ENCODE peak calls at places on chromosomes 12 and 14, in five cellular contexts. One of them, this sample, is unnamed.

GRCh38 chr12:52715416-52715815 is 12.1 kb upstream of the KRT77 start:
- DNase-seq in fibroblast of pulmonary artery: no peak
- DNase-seq in astrocyte: no peak
- DNase-seq in transverse colon: peak; percentile 29
- DNase-seq in AG04450: no peak
- DNase-seq in this sample: peak; percentile 24

GRCh38 chr14:54026671-54027070 is 70.0 kb upstream of the BMP4 start:
- DNase-seq in fibroblast of pulmonary artery: no peak
- DNase-seq in astrocyte: no peak
- DNase-seq in transverse colon: no peak
- DNase-seq in AG04450: no peak
- DNase-seq in this sample: no peak

GRCh38 chr14:32006267-32007110 is 70.6 kb upstream of the ARHGAP5 start:
- DNase-seq in fibroblast of pulmonary artery: no peak
- DNase-seq in astrocyte: no peak
- DNase-seq in transverse colon: no peak
- DNase-seq in AG04450: no peak
- DNase-seq in this sample: no peak

GRCh38 chr14:53109028-53109687 is 44.0 kb downstream of the DDHD1 start:
- DNase-seq in fibroblast of pulmonary artery: no peak
- DNase-seq in astrocyte: no peak
- DNase-seq in transverse colon: peak; percentile 35
- DNase-seq in AG04450: no peak
- DNase-seq in this sample: no peak

GRCh38 chr12:127723236-127723635 is 543.7 kb upstream of the TMEM132C start:
- DNase-seq in fibroblast of pulmonary artery: no peak
- DNase-seq in astrocyte: no peak
- DNase-seq in transverse colon: no peak
- DNase-seq in AG04450: no peak
- DNase-seq in this sample: no peak

GRCh38 chr14:100567009-100567876 is 20.0 kb downstream of the BEGAIN start:
- DNase-seq in fibroblast of pulmonary artery: no peak
- DNase-seq in astrocyte: no peak
- DNase-seq in transverse colon: no peak
- DNase-seq in AG04450: no peak
- DNase-seq in this sample: no peak

GRCh38 chr12:54287316-54288157 is 7.0 kb downstream of the HNRNPA1 start:
- DNase-seq in fibroblast of pulmonary artery: no peak
- DNase-seq in astrocyte: no peak
- DNase-seq in transverse colon: no peak
- DNase-seq in AG04450: no peak
- DNase-seq in this sample: no peak

GRCh38 chr12:52029686-52030085 is 21.6 kb upstream of the NR4A1 start:
- DNase-seq in fibroblast of pulmonary artery: peak; percentile 55
- DNase-seq in astrocyte: peak; percentile 38
- DNase-seq in transverse colon: no peak
- DNase-seq in AG04450: no peak
- DNase-seq in this sample: peak; percentile 89

GRCh38 chr12:124458992-124459851 is 108.2 kb downstream of the NCOR2 start:
- DNase-seq in fibroblast of pulmonary artery: no peak
- DNase-seq in astrocyte: no peak
- DNase-seq in transverse colon: no peak
- DNase-seq in AG04450: no peak
- DNase-seq in this sample: no peak

GRCh38 chr12:40768125-40768864 is 76.1 kb downstream of the CNTN1 start:
- DNase-seq in fibroblast of pulmonary artery: no peak
- DNase-seq in astrocyte: no peak
- DNase-seq in transverse colon: no peak
- DNase-seq in AG04450: no peak
- DNase-seq in this sample: no peak

GRCh38 chr12:62279058-62279457 is 18.9 kb downstream of the USP15 start:
- DNase-seq in fibroblast of pulmonary artery: no peak
- DNase-seq in astrocyte: no peak
- DNase-seq in transverse colon: no peak
- DNase-seq in AG04450: no peak
- DNase-seq in this sample: no peak

GRCh38 chr12:52155048-52155868 is 36.6 kb downstream of the KRT80 start:
- DNase-seq in fibroblast of pulmonary artery: peak; percentile 48
- DNase-seq in astrocyte: no peak
- DNase-seq in transverse colon: no peak
- DNase-seq in AG04450: no peak
- DNase-seq in this sample: no peak

GRCh38 chr12:80218925-80219714 is 119.8 kb downstream of the OTOGL start:
- DNase-seq in fibroblast of pulmonary artery: no peak
- DNase-seq in astrocyte: no peak
- DNase-seq in transverse colon: no peak
- DNase-seq in AG04450: no peak
- DNase-seq in this sample: no peak

GRCh38 chr14:60723218-60724079 is 702 bp downstream of the SIX4 start:
- DNase-seq in fibroblast of pulmonary artery: peak; percentile 55
- DNase-seq in astrocyte: peak; percentile 49
- DNase-seq in transverse colon: peak; percentile 21
- DNase-seq in AG04450: no peak
- DNase-seq in this sample: peak; percentile 52

GRCh38 chr14:80388980-80389711 is 177.8 kb upstream of the DIO2 start:
- DNase-seq in fibroblast of pulmonary artery: peak; percentile 83
- DNase-seq in astrocyte: peak; percentile 98
- DNase-seq in transverse colon: no peak
- DNase-seq in AG04450: peak; percentile 76
- DNase-seq in this sample: no peak

GRCh38 chr12:627863-628805 is 35.1 kb downstream of the NINJ2 start:
- DNase-seq in fibroblast of pulmonary artery: no peak
- DNase-seq in astrocyte: no peak
- DNase-seq in transverse colon: no peak
- DNase-seq in AG04450: no peak
- DNase-seq in this sample: no peak

GRCh38 chr14:64174922-64175782 is 119.0 kb downstream of the ESR2 start:
- DNase-seq in fibroblast of pulmonary artery: no peak
- DNase-seq in astrocyte: no peak
- DNase-seq in transverse colon: no peak
- DNase-seq in AG04450: no peak
- DNase-seq in this sample: no peak

GRCh38 chr12:79685068-79685467 is 5.7 kb downstream of the PAWR start:
- DNase-seq in fibroblast of pulmonary artery: peak; percentile 57
- DNase-seq in astrocyte: peak; percentile 86
- DNase-seq in transverse colon: no peak
- DNase-seq in AG04450: no peak
- DNase-seq in this sample: no peak

DNA sequence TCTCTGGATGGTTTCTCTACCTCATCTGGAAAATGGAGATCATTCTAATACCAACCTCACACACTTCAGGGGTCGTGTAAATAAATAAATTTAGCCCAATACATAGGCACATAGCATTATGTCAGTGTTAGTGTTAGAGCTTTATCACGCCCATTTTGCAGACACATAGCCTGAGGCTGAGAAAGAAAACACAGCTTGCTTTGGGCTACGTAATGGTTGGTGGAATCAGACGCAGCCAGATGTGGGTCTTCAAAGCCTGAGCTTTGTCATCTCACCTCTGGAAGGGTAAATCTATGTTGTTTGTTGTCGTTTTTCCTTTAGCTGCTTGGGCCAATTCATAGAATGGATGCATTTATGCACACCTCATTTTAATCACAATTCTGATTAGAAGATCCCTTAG is 191.6 kb downstream of the RBM19 start:
- DNase-seq in fibroblast of pulmonary artery: no peak
- DNase-seq in astrocyte: no peak
- DNase-seq in transverse colon: no peak
- DNase-seq in AG04450: no peak
- DNase-seq in this sample: no peak
- H3K4me3 ChIP-seq in fibroblast of pulmonary artery: no peak overlapping the region
- H3K4me3 ChIP-seq in astrocyte: no peak overlapping the region
- H3K4me3 ChIP-seq in transverse colon: no peak overlapping the region
- H3K4me3 ChIP-seq in AG04450: no peak overlapping the region
- H3K4me3 ChIP-seq in this sample: no peak overlapping the region

GRCh38 chr14:103528512-103529382 is at the start of gene TRMT61A:
- DNase-seq in fibroblast of pulmonary artery: peak; percentile 91
- DNase-seq in astrocyte: peak; percentile 79
- DNase-seq in transverse colon: peak; percentile 91
- DNase-seq in AG04450: peak; percentile 86
- DNase-seq in this sample: peak; percentile 90

GRCh38 chr14:103529383-103530365 is 678 bp downstream of the TRMT61A start:
- DNase-seq in fibroblast of pulmonary artery: no peak
- DNase-seq in astrocyte: no peak
- DNase-seq in transverse colon: peak; percentile 8
- DNase-seq in AG04450: no peak
- DNase-seq in this sample: no peak

GRCh38 chr14:103531421-103532215 is 2.6 kb downstream of the TRMT61A start:
- DNase-seq in fibroblast of pulmonary artery: no peak
- DNase-seq in astrocyte: no peak
- DNase-seq in transverse colon: no peak
- DNase-seq in AG04450: no peak
- DNase-seq in this sample: no peak

GRCh38 chr14:103530831-103531230 is 1.8 kb downstream of the TRMT61A start:
- DNase-seq in fibroblast of pulmonary artery: no peak
- DNase-seq in astrocyte: no peak
- DNase-seq in transverse colon: no peak
- DNase-seq in AG04450: no peak
- DNase-seq in this sample: no peak

GRCh38 chr14:103530390-103530789 is 1.4 kb downstream of the TRMT61A start:
- DNase-seq in fibroblast of pulmonary artery: peak; percentile 36
- DNase-seq in astrocyte: no peak
- DNase-seq in transverse colon: no peak
- DNase-seq in AG04450: no peak
- DNase-seq in this sample: no peak
- H3K4me3 ChIP-seq in fibroblast of pulmonary artery: no peak overlapping the region
- H3K4me3 ChIP-seq in astrocyte: no peak overlapping the region
- H3K4me3 ChIP-seq in transverse colon: no peak overlapping the region
- H3K4me3 ChIP-seq in AG04450: peak overlapping the region; percentile 95
- H3K4me3 ChIP-seq in this sample: no peak overlapping the region

GRCh38 chr12:114668151-114668891 is 15.7 kb downstream of the TBX3 start:
- DNase-seq in fibroblast of pulmonary artery: peak; percentile 81
- DNase-seq in astrocyte: peak; percentile 63
- DNase-seq in transverse colon: peak; percentile 90
- DNase-seq in AG04450: no peak
- DNase-seq in this sample: peak; percentile 93
- H3K4me3 ChIP-seq in fibroblast of pulmonary artery: peak overlapping the region; percentile 61
- H3K4me3 ChIP-seq in astrocyte: peak overlapping the region; percentile 50
- H3K4me3 ChIP-seq in transverse colon: peak overlapping the region; percentile 24
- H3K4me3 ChIP-seq in AG04450: peak overlapping the region; percentile 59
- H3K4me3 ChIP-seq in this sample: peak overlapping the region; percentile 34

GRCh38 chr12:75209782-75210138 is at the start of gene KCNC2:
- DNase-seq in fibroblast of pulmonary artery: no peak
- DNase-seq in astrocyte: no peak
- DNase-seq in transverse colon: no peak
- DNase-seq in AG04450: no peak
- DNase-seq in this sample: no peak
- H3K4me3 ChIP-seq in fibroblast of pulmonary artery: no peak within 1 kb of the TSS
- H3K4me3 ChIP-seq in astrocyte: peak within 1 kb of the TSS; percentile 50
- H3K4me3 ChIP-seq in transverse colon: no peak within 1 kb of the TSS
- H3K4me3 ChIP-seq in AG04450: no peak within 1 kb of the TSS
- H3K4me3 ChIP-seq in this sample: no peak within 1 kb of the TSS

GRCh38 chr12:76765598-76765997 is 1.7 kb downstream of the ZDHHC17 start:
- DNase-seq in fibroblast of pulmonary artery: no peak
- DNase-seq in astrocyte: no peak
- DNase-seq in transverse colon: no peak
- DNase-seq in AG04450: no peak
- DNase-seq in this sample: no peak

GRCh38 chr12:76768566-76768965 is 4.7 kb downstream of the ZDHHC17 start:
- DNase-seq in fibroblast of pulmonary artery: no peak
- DNase-seq in astrocyte: no peak
- DNase-seq in transverse colon: no peak
- DNase-seq in AG04450: no peak
- DNase-seq in this sample: no peak

GRCh38 chr12:76764856-76765255 is 941 bp downstream of the ZDHHC17 start:
- DNase-seq in fibroblast of pulmonary artery: peak; percentile 18
- DNase-seq in astrocyte: no peak
- DNase-seq in transverse colon: peak; percentile 10
- DNase-seq in AG04450: no peak
- DNase-seq in this sample: no peak

GRCh38 chr12:76763746-76764675 is at the start of gene ZDHHC17:
- DNase-seq in fibroblast of pulmonary artery: peak; percentile 94
- DNase-seq in astrocyte: peak; percentile 83
- DNase-seq in transverse colon: peak; percentile 94
- DNase-seq in AG04450: peak; percentile 75
- DNase-seq in this sample: peak; percentile 92

GRCh38 chr12:76766161-76766560 is 2.2 kb downstream of the ZDHHC17 start:
- DNase-seq in fibroblast of pulmonary artery: no peak
- DNase-seq in astrocyte: no peak
- DNase-seq in transverse colon: no peak
- DNase-seq in AG04450: no peak
- DNase-seq in this sample: no peak
- H3K4me3 ChIP-seq in fibroblast of pulmonary artery: no peak overlapping the region
- H3K4me3 ChIP-seq in astrocyte: no peak overlapping the region
- H3K4me3 ChIP-seq in transverse colon: no peak overlapping the region
- H3K4me3 ChIP-seq in AG04450: no peak overlapping the region
- H3K4me3 ChIP-seq in this sample: no peak overlapping the region